ENCODE peak calls at places on chromosome 12, in ten cellular contexts. One of them, this sample, is unnamed.

GRCh38 chr12:126157575-126157966 is 1092.3 kb downstream of the AACS start:
- DNase-seq in A549: no peak
- DNase-seq in stomach: no peak
- DNase-seq in transverse colon: no peak
- DNase-seq in tibial nerve: no peak
- DNase-seq in H1: no peak
- DNase-seq in K562: no peak
- DNase-seq in suprapubic skin: no peak
- DNase-seq in upper lobe of left lung: no peak
- DNase-seq in SK-N-SH: no peak
- DNase-seq in this sample: no peak

GRCh38 chr12:124500232-124501079 is 67.0 kb downstream of the NCOR2 start:
- DNase-seq in A549: no peak
- DNase-seq in stomach: no peak
- DNase-seq in transverse colon: no peak
- DNase-seq in tibial nerve: no peak
- DNase-seq in H1: peak
- DNase-seq in K562: no peak
- DNase-seq in suprapubic skin: no peak
- DNase-seq in upper lobe of left lung: peak
- DNase-seq in SK-N-SH: no peak
- DNase-seq in this sample: no peak

GRCh38 chr12:43655586-43655985 is 103.0 kb downstream of the PUS7L start:
- DNase-seq in A549: no peak
- DNase-seq in stomach: no peak
- DNase-seq in transverse colon: no peak
- DNase-seq in tibial nerve: no peak
- DNase-seq in H1: no peak
- DNase-seq in K562: no peak
- DNase-seq in suprapubic skin: no peak
- DNase-seq in upper lobe of left lung: no peak
- DNase-seq in SK-N-SH: no peak
- DNase-seq in this sample: no peak

GRCh38 chr12:11727133-11727664 is 77.7 kb downstream of the ETV6 start:
- DNase-seq in A549: no peak
- DNase-seq in stomach: no peak
- DNase-seq in transverse colon: no peak
- DNase-seq in tibial nerve: no peak
- DNase-seq in H1: no peak
- DNase-seq in K562: no peak
- DNase-seq in suprapubic skin: no peak
- DNase-seq in upper lobe of left lung: peak
- DNase-seq in SK-N-SH: no peak
- DNase-seq in this sample: no peak

GRCh38 chr12:9951026-9951652 is 19.0 kb upstream of the CLEC2A start:
- DNase-seq in A549: no peak
- DNase-seq in stomach: no peak
- DNase-seq in transverse colon: peak
- DNase-seq in tibial nerve: no peak
- DNase-seq in H1: no peak
- DNase-seq in K562: no peak
- DNase-seq in suprapubic skin: no peak
- DNase-seq in upper lobe of left lung: no peak
- DNase-seq in SK-N-SH: no peak
- DNase-seq in this sample: no peak

GRCh38 chr12:111445311-111446043 is 39.8 kb downstream of the SH2B3 start:
- DNase-seq in A549: no peak
- DNase-seq in stomach: peak
- DNase-seq in transverse colon: no peak
- DNase-seq in tibial nerve: no peak
- DNase-seq in H1: no peak
- DNase-seq in K562: no peak
- DNase-seq in suprapubic skin: no peak
- DNase-seq in upper lobe of left lung: peak
- DNase-seq in SK-N-SH: no peak
- DNase-seq in this sample: no peak

GRCh38 chr12:65742481-65742971 is 81.8 kb upstream of the HMGA2 start:
- DNase-seq in A549: no peak
- DNase-seq in stomach: no peak
- DNase-seq in transverse colon: no peak
- DNase-seq in tibial nerve: no peak
- DNase-seq in H1: no peak
- DNase-seq in K562: no peak
- DNase-seq in suprapubic skin: no peak
- DNase-seq in upper lobe of left lung: no peak
- DNase-seq in SK-N-SH: no peak
- DNase-seq in this sample: no peak

GRCh38 chr12:52587563-52587962 is 13.7 kb downstream of the KRT72 start:
- DNase-seq in A549: no peak
- DNase-seq in stomach: no peak
- DNase-seq in transverse colon: no peak
- DNase-seq in tibial nerve: no peak
- DNase-seq in H1: no peak
- DNase-seq in K562: peak
- DNase-seq in suprapubic skin: no peak
- DNase-seq in upper lobe of left lung: no peak
- DNase-seq in SK-N-SH: no peak
- DNase-seq in this sample: no peak

GRCh38 chr12:64237382-64237781 is 15.3 kb upstream of the KICS2 start:
- DNase-seq in A549: no peak
- DNase-seq in stomach: no peak
- DNase-seq in transverse colon: no peak
- DNase-seq in tibial nerve: no peak
- DNase-seq in H1: no peak
- DNase-seq in K562: no peak
- DNase-seq in suprapubic skin: no peak
- DNase-seq in upper lobe of left lung: no peak
- DNase-seq in SK-N-SH: no peak
- DNase-seq in this sample: no peak

GRCh38 chr12:19397534-19397933 is 41.8 kb upstream of the AEBP2 start:
- DNase-seq in A549: peak
- DNase-seq in stomach: no peak
- DNase-seq in transverse colon: no peak
- DNase-seq in tibial nerve: no peak
- DNase-seq in H1: no peak
- DNase-seq in K562: no peak
- DNase-seq in suprapubic skin: peak
- DNase-seq in upper lobe of left lung: no peak
- DNase-seq in SK-N-SH: no peak
- DNase-seq in this sample: no peak

GRCh38 chr12:43338848-43339526 is 213.0 kb downstream of the ADAMTS20 start:
- DNase-seq in A549: peak
- DNase-seq in stomach: no peak
- DNase-seq in transverse colon: no peak
- DNase-seq in tibial nerve: no peak
- DNase-seq in H1: peak
- DNase-seq in K562: peak
- DNase-seq in suprapubic skin: no peak
- DNase-seq in upper lobe of left lung: no peak
- DNase-seq in SK-N-SH: peak
- DNase-seq in this sample: no peak

GRCh38 chr12:52525661-52526499 is 5.7 kb upstream of the KRT5 start:
- DNase-seq in A549: no peak
- DNase-seq in stomach: no peak
- DNase-seq in transverse colon: no peak
- DNase-seq in tibial nerve: no peak
- DNase-seq in H1: no peak
- DNase-seq in K562: no peak
- DNase-seq in suprapubic skin: peak
- DNase-seq in upper lobe of left lung: no peak
- DNase-seq in SK-N-SH: no peak
- DNase-seq in this sample: no peak

GRCh38 chr12:12333980-12334709 is 15.9 kb downstream of the MANSC1 start:
- DNase-seq in A549: peak
- DNase-seq in stomach: peak
- DNase-seq in transverse colon: peak
- DNase-seq in tibial nerve: no peak
- DNase-seq in H1: no peak
- DNase-seq in K562: peak
- DNase-seq in suprapubic skin: peak
- DNase-seq in upper lobe of left lung: peak
- DNase-seq in SK-N-SH: peak
- DNase-seq in this sample: peak

GRCh38 chr12:49160415-49160814 is 28.5 kb downstream of the TUBA1A start:
- DNase-seq in A549: no peak
- DNase-seq in stomach: no peak
- DNase-seq in transverse colon: no peak
- DNase-seq in tibial nerve: no peak
- DNase-seq in H1: no peak
- DNase-seq in K562: peak
- DNase-seq in suprapubic skin: no peak
- DNase-seq in upper lobe of left lung: no peak
- DNase-seq in SK-N-SH: no peak
- DNase-seq in this sample: no peak
- TF ChIP-seq EP300 in A549: no peak
- TF ChIP-seq EP300 in stomach: no peak
- TF ChIP-seq EP300 in transverse colon: no peak
- TF ChIP-seq EP300 in tibial nerve: no peak
- TF ChIP-seq EP300 in H1: no peak
- TF ChIP-seq EP300 in K562: no peak
- TF ChIP-seq EP300 in suprapubic skin: no peak
- TF ChIP-seq EP300 in upper lobe of left lung: no peak
- TF ChIP-seq EP300 in SK-N-SH: no peak
- TF ChIP-seq EP300 in this sample: no peak

DNA sequence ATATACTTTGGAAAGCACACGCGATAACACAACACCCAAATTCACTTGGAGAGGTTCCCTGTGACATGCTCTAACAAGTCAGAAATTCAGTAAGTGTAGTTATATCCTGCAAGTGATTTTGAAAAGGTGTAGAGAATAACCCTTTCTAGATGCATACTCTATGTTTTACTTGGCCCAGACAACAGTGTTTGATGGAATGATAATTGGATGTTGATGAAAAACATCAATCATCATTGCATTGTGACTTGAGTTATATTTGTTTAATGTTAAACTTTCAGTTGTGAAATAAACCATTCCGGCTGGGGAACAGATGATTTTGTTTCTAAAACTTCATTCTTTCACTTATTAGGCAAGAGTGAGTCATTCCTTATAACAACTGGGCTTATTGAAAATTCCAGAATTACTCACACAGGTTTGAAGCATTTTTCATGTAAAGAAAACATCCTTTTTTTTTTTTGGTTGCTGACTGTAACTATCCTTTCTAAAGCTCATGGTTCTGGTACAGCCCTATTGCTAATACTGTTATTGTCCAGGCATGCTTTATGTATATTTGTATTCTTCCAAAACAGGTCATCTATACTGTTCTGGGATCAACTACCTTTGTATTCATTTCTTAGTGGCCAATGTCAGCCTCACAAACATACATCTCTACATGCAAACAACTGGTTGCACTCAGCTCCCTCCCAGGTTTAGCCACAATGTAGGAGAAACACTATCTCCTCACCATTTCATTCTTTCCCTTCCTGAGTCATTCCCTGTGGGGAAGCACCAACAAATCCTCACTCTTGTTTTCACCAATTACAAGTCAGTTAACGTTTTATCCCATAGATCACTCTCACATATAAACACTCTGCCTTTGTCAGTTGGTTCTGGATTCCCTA is 121.2 kb upstream of the LRIG3 start:
- DNase-seq in A549: peak
- DNase-seq in stomach: no peak
- DNase-seq in transverse colon: no peak
- DNase-seq in tibial nerve: no peak
- DNase-seq in H1: no peak
- DNase-seq in K562: no peak
- DNase-seq in suprapubic skin: no peak
- DNase-seq in upper lobe of left lung: no peak
- DNase-seq in SK-N-SH: no peak
- DNase-seq in this sample: no peak
- TF ChIP-seq CTCF in A549: no peak
- TF ChIP-seq CTCF in stomach: no peak
- TF ChIP-seq CTCF in transverse colon: no peak
- TF ChIP-seq CTCF in tibial nerve: no peak
- TF ChIP-seq CTCF in H1: no peak
- TF ChIP-seq CTCF in K562: no peak
- TF ChIP-seq CTCF in suprapubic skin: no peak
- TF ChIP-seq CTCF in upper lobe of left lung: no peak
- TF ChIP-seq CTCF in SK-N-SH: no peak
- TF ChIP-seq CTCF in this sample: no peak

GRCh38 chr12:68477906-68478305 is 132.8 kb upstream of the RAP1B start:
- DNase-seq in A549: no peak
- DNase-seq in stomach: no peak
- DNase-seq in transverse colon: no peak
- DNase-seq in tibial nerve: no peak
- DNase-seq in H1: no peak
- DNase-seq in K562: no peak
- DNase-seq in suprapubic skin: no peak
- DNase-seq in upper lobe of left lung: no peak
- DNase-seq in SK-N-SH: no peak
- DNase-seq in this sample: no peak

GRCh38 chr12:68479832-68480291 is 130.8 kb upstream of the RAP1B start:
- DNase-seq in A549: peak
- DNase-seq in stomach: no peak
- DNase-seq in transverse colon: no peak
- DNase-seq in tibial nerve: no peak
- DNase-seq in H1: no peak
- DNase-seq in K562: no peak
- DNase-seq in suprapubic skin: no peak
- DNase-seq in upper lobe of left lung: no peak
- DNase-seq in SK-N-SH: no peak
- DNase-seq in this sample: no peak

GRCh38 chr12:68480526-68480925 is 130.2 kb upstream of the RAP1B start:
- DNase-seq in A549: no peak
- DNase-seq in stomach: no peak
- DNase-seq in transverse colon: no peak
- DNase-seq in tibial nerve: no peak
- DNase-seq in H1: no peak
- DNase-seq in K562: no peak
- DNase-seq in suprapubic skin: no peak
- DNase-seq in upper lobe of left lung: no peak
- DNase-seq in SK-N-SH: no peak
- DNase-seq in this sample: no peak

GRCh38 chr12:68478516-68479260 is 132.0 kb upstream of the RAP1B start:
- DNase-seq in A549: no peak
- DNase-seq in stomach: no peak
- DNase-seq in transverse colon: no peak
- DNase-seq in tibial nerve: no peak
- DNase-seq in H1: no peak
- DNase-seq in K562: no peak
- DNase-seq in suprapubic skin: no peak
- DNase-seq in upper lobe of left lung: no peak
- DNase-seq in SK-N-SH: no peak
- DNase-seq in this sample: no peak

GRCh38 chr12:68479261-68479581 is 131.5 kb upstream of the RAP1B start:
- DNase-seq in A549: no peak
- DNase-seq in stomach: no peak
- DNase-seq in transverse colon: no peak
- DNase-seq in tibial nerve: no peak
- DNase-seq in H1: no peak
- DNase-seq in K562: no peak
- DNase-seq in suprapubic skin: no peak
- DNase-seq in upper lobe of left lung: no peak
- DNase-seq in SK-N-SH: peak
- DNase-seq in this sample: no peak
- TF ChIP-seq EP300 in A549: no peak
- TF ChIP-seq EP300 in stomach: no peak
- TF ChIP-seq EP300 in transverse colon: no peak
- TF ChIP-seq EP300 in tibial nerve: no peak
- TF ChIP-seq EP300 in H1: no peak
- TF ChIP-seq EP300 in K562: no peak
- TF ChIP-seq EP300 in suprapubic skin: no peak
- TF ChIP-seq EP300 in upper lobe of left lung: no peak
- TF ChIP-seq EP300 in SK-N-SH: peak
- TF ChIP-seq EP300 in this sample: no peak

GRCh38 chr12:51295651-51296050 is 25.4 kb upstream of the SMAGP start:
- DNase-seq in A549: no peak
- DNase-seq in stomach: no peak
- DNase-seq in transverse colon: no peak
- DNase-seq in tibial nerve: no peak
- DNase-seq in H1: no peak
- DNase-seq in K562: no peak
- DNase-seq in suprapubic skin: no peak
- DNase-seq in upper lobe of left lung: no peak
- DNase-seq in SK-N-SH: no peak
- DNase-seq in this sample: no peak
- TF ChIP-seq CTCF in A549: no peak
- TF ChIP-seq CTCF in stomach: no peak
- TF ChIP-seq CTCF in transverse colon: no peak
- TF ChIP-seq CTCF in tibial nerve: no peak
- TF ChIP-seq CTCF in H1: no peak
- TF ChIP-seq CTCF in K562: no peak
- TF ChIP-seq CTCF in suprapubic skin: no peak
- TF ChIP-seq CTCF in upper lobe of left lung: no peak
- TF ChIP-seq CTCF in SK-N-SH: no peak
- TF ChIP-seq CTCF in this sample: no peak